ENCODE peak calls at places on chromosomes 4 and X, in nine cellular contexts. T is astrocyte of the hippocampus; O is effector memory CD8-positive, alpha-beta T cell; R is cardiac muscle cell; Y is HT1080; K is stimulated activated CD8-positive, alpha-beta memory T cell treated with anti-CD3 and anti-CD28 coated beads, Interleukin-4, amount 100 ng/mL, for 24 hours; F is KBM-7; C is activated naive CD8-positive, alpha-beta T cell treated with anti-CD3 and anti-CD28 coated beads, Interleukin-2, amount 50 U/mL, for 16 hours; N is neuronal stem cell. P is an unnamed sample.

GRCh38 chr4:8281519-8282133 is 12.1 kb downstream of the HTRA3 start:
- DNase-seq in K (no peak), C (no peak), T (peak; percentile 90), O (no peak), N (no peak), Y (no peak), R (no peak), F (no peak), P (peak; percentile 50)

GRCh38 chr4:75919914-75920313 is 17.7 kb upstream of the PPEF2 start:
- DNase-seq in N (no peak), Y (no peak), C (no peak), K (no peak), F (no peak), T (peak; percentile 41), R (no peak), O (no peak), P (peak; percentile 76)

GRCh38 chrX:8346060-8346459 is 118.6 kb upstream of the VCX3B start:
- DNase-seq in F (no peak), N (no peak), T (no peak), K (no peak), C (no peak), R (no peak), O (no peak), Y (no peak), P (no peak)

GRCh38 chr4:146453192-146453591 is 68.5 kb downstream of the SLC10A7 start:
- DNase-seq in R (no peak), C (no peak), Y (no peak), F (no peak), N (no peak), O (no peak), K (no peak), T (no peak), P (no peak)

GRCh38 chr4:61648264-61648663 is 448.1 kb downstream of the ADGRL3 start:
- DNase-seq in N (no peak), Y (no peak), C (no peak), F (no peak), O (no peak), R (no peak), K (no peak), T (peak; percentile 4), P (no peak)

GRCh38 chr4:92234393-92235176 is 69.2 kb upstream of the GRID2 start:
- DNase-seq in R (no peak), K (no peak), O (no peak), T (peak; percentile 97), N (no peak), C (no peak), Y (peak; percentile 96), F (no peak), P (no peak)

GRCh38 chrX:17453791-17454190 is 78.8 kb downstream of the NHS start:
- DNase-seq in O (no peak), T (no peak), C (no peak), N (no peak), K (no peak), Y (no peak), R (no peak), F (no peak), P (no peak)

GRCh38 chr4:88027611-88028608 is 20.5 kb downstream of the PKD2 start:
- DNase-seq in N (no peak), T (peak; percentile 81), R (no peak), F (no peak), K (no peak), O (no peak), C (no peak), Y (peak; percentile 40), P (no peak)

GRCh38 chr4:128560754-128561495 is 248.6 kb upstream of the JADE1 start:
- DNase-seq in O (no peak), C (no peak), Y (no peak), K (no peak), R (no peak), F (peak; percentile 21), N (no peak), T (no peak), P (no peak)

GRCh38 chrX:79259073-79259689 is 108.0 kb downstream of the ITM2A start:
- DNase-seq in F (peak; percentile 97), K (peak; percentile 14), O (peak; percentile 36), N (no peak), C (peak; percentile 3), R (no peak), Y (no peak), T (no peak), P (no peak)

GRCh38 chrX:3442685-3443084 is 96.2 kb upstream of the MXRA5 start:
- DNase-seq in R (no peak), C (no peak), O (no peak), K (no peak), N (no peak), Y (no peak), T (no peak), F (no peak), P (no peak)

GRCh38 chr4:184459413-184459812 is 14.9 kb downstream of the IRF2 start:
- DNase-seq in O (no peak), K (no peak), N (no peak), R (no peak), F (no peak), T (peak; percentile 53), C (no peak), Y (peak; percentile 63), P (no peak)

P was measured in mucosa of descending colon.